ENCODE peak calls at places on chromosomes 12 and 14, in eight cellular contexts. C is hepatocyte, P is HFF-Myc, L is mesothelial cell of epicardium, Y is fibroblast of lung, W is Caco-2, X is MCF 10A, V is astrocyte of the spinal cord. J is an unnamed sample.

GRCh38 chr14:95440951-95441350 is 75.5 kb downstream of the SYNE3 start:
- DNase-seq in C (no peak), P (no peak), L (no peak), Y (no peak), W (no peak), X (no peak), V (no peak), J (peak)

GRCh38 chr14:94764573-94764972 is 5.3 kb downstream of the GSC start:
- DNase-seq in C (no peak), P (no peak), L (no peak), Y (no peak), W (no peak), X (no peak), V (no peak), J (no peak)

GRCh38 chr14:68704736-68705720 is 87.8 kb downstream of the ZFP36L1 start:
- DNase-seq in C (no peak), P (no peak), L (no peak), Y (no peak), W (no peak), X (peak), V (no peak), J (no peak)

GRCh38 chr12:27148373-27148772 is 66.0 kb upstream of the C12orf71 start:
- DNase-seq in C (no peak), P (no peak), L (no peak), Y (no peak), W (no peak), X (no peak), V (no peak), J (no peak)

GRCh38 chr12:2179953-2180736 is 127.4 kb downstream of the CACNA1C start:
- DNase-seq in C (peak), P (peak), L (no peak), Y (peak), W (no peak), X (peak), V (peak), J (peak)

GRCh38 chr12:48004039-48004940 is at the start of gene COL2A1:
- DNase-seq in C (peak), P (no peak), L (no peak), Y (peak), W (peak), X (no peak), V (peak), J (no peak)

GRCh38 chr12:130969223-130969622 is 15.5 kb downstream of the ADGRD1 start:
- DNase-seq in C (no peak), P (no peak), L (no peak), Y (no peak), W (no peak), X (no peak), V (no peak), J (no peak)

GRCh38 chr12:11496157-11496851 is 100.9 kb upstream of the PRB2 start:
- DNase-seq in C (no peak), P (no peak), L (no peak), Y (no peak), W (no peak), X (no peak), V (no peak), J (no peak)

GRCh38 chr14:52312872-52313492 is 1.1 kb upstream of the PTGER2 start:
- DNase-seq in C (peak), P (no peak), L (no peak), Y (peak), W (no peak), X (no peak), V (no peak), J (no peak)

GRCh38 chr12:52168019-52168717 is 23.6 kb downstream of the KRT80 start:
- DNase-seq in C (peak), P (no peak), L (no peak), Y (peak), W (peak), X (peak), V (peak), J (no peak)

GRCh38 chr14:91980157-91980556 is 32.7 kb upstream of the FBLN5 start:
- DNase-seq in C (peak), P (peak), L (no peak), Y (peak), W (no peak), X (peak), V (peak), J (peak)

GRCh38 chr14:20476795-20477194 is 7.6 kb downstream of the PNP start:
- DNase-seq in C (no peak), P (no peak), L (no peak), Y (no peak), W (no peak), X (no peak), V (no peak), J (no peak)

GRCh38 chr12:1835178-1836131 is 15.1 kb downstream of the LRTM2 start:
- DNase-seq in C (no peak), P (no peak), L (no peak), Y (no peak), W (no peak), X (no peak), V (no peak), J (no peak)

GRCh38 chr12:40300490-40300889 is 75.7 kb downstream of the LRRK2 start:
- DNase-seq in C (no peak), P (no peak), L (no peak), Y (no peak), W (no peak), X (peak), V (no peak), J (no peak)

GRCh38 chr14:31084385-31084784 is 58.2 kb upstream of the STRN3 start:
- DNase-seq in C (no peak), P (no peak), L (no peak), Y (no peak), W (peak), X (no peak), V (no peak), J (no peak)

GRCh38 chr12:132886529-132887477 is 602 bp downstream of the CHFR start:
- DNase-seq in C (peak), P (no peak), L (peak), Y (peak), W (peak), X (no peak), V (peak), J (no peak)

GRCh38 chr14:71472281-71472960 is 459.8 kb upstream of the RGS6 start:
- DNase-seq in C (no peak), P (no peak), L (no peak), Y (peak), W (no peak), X (no peak), V (no peak), J (peak)

GRCh38 chr14:56488306-56488705 is 91.3 kb upstream of the TMEM260 start:
- DNase-seq in C (no peak), P (no peak), L (no peak), Y (no peak), W (no peak), X (no peak), V (no peak), J (no peak)

GRCh38 chr14:97077253-97077653 is 280.1 kb downstream of the VRK1 start:
- DNase-seq in C (peak), P (no peak), L (no peak), Y (no peak), W (no peak), X (peak), V (peak), J (peak)

GRCh38 chr12:24760162-24760561 is 188.7 kb downstream of the BCAT1 start:
- DNase-seq in C (no peak), P (no peak), L (no peak), Y (no peak), W (no peak), X (no peak), V (peak), J (no peak)

GRCh38 chr12:168201-168600 is 45.8 kb downstream of the SLC6A12 start:
- DNase-seq in C (no peak), P (no peak), L (no peak), Y (no peak), W (no peak), X (no peak), V (no peak), J (no peak)

GRCh38 chr12:563250-563781 is 99.9 kb downstream of the NINJ2 start:
- DNase-seq in C (no peak), P (no peak), L (no peak), Y (no peak), W (no peak), X (no peak), V (peak), J (no peak)

GRCh38 chr12:59372971-59373370 is 222.9 kb upstream of the SLC16A7 start:
- DNase-seq in C (peak), P (no peak), L (no peak), Y (peak), W (peak), X (peak), V (peak), J (no peak)

GRCh38 chr12:10031771-10032175 is 1.3 kb downstream of the CLEC9A start:
- DNase-seq in C (no peak), P (peak), L (no peak), Y (peak), W (no peak), X (peak), V (peak), J (peak)

GRCh38 chr14:53192023-53192422 is 38.9 kb upstream of the DDHD1 start:
- DNase-seq in C (no peak), P (no peak), L (no peak), Y (no peak), W (no peak), X (no peak), V (no peak), J (no peak)

GRCh38 chr12:128190614-128191013 is 76.4 kb upstream of the TMEM132C start:
- DNase-seq in C (peak), P (no peak), L (no peak), Y (no peak), W (no peak), X (no peak), V (no peak), J (no peak)

GRCh38 chr12:89276860-89277259 is 75.4 kb downstream of the DUSP6 start:
- DNase-seq in C (no peak), P (no peak), L (no peak), Y (no peak), W (no peak), X (no peak), V (no peak), J (no peak)

GRCh38 chr14:22798528-22798927 is 16.7 kb downstream of the SLC7A7 start:
- DNase-seq in C (no peak), P (no peak), L (no peak), Y (no peak), W (no peak), X (no peak), V (no peak), J (no peak)

GRCh38 chr12:11762723-11763326 is 113.4 kb downstream of the ETV6 start:
- DNase-seq in C (no peak), P (no peak), L (no peak), Y (no peak), W (no peak), X (no peak), V (no peak), J (no peak)

GRCh38 chr14:61184117-61184516 is 97.0 kb downstream of the TMEM30B start:
- DNase-seq in C (no peak), P (peak), L (no peak), Y (peak), W (no peak), X (peak), V (peak), J (peak)

GRCh38 chr12:88628856-88629509 is 48.7 kb upstream of the KITLG start:
- DNase-seq in C (peak), P (peak), L (no peak), Y (no peak), W (no peak), X (no peak), V (no peak), J (no peak)

GRCh38 chr12:121799842-121800693 is 3.7 kb upstream of the SETD1B start:
- DNase-seq in C (peak), P (no peak), L (no peak), Y (peak), W (peak), X (peak), V (peak), J (peak)

GRCh38 chr12:115507951-115508722 is 769.4 kb downstream of the MED13L start:
- DNase-seq in C (no peak), P (no peak), L (no peak), Y (no peak), W (no peak), X (no peak), V (no peak), J (no peak)

GRCh38 chr12:44581642-44582242 is 294.4 kb downstream of the NELL2 start:
- DNase-seq in C (no peak), P (no peak), L (no peak), Y (no peak), W (no peak), X (no peak), V (no peak), J (no peak)

GRCh38 chr12:109949089-109949488 is 47.1 kb downstream of the GIT2 start:
- DNase-seq in C (peak), P (no peak), L (no peak), Y (peak), W (no peak), X (no peak), V (peak), J (peak)

DNA sequence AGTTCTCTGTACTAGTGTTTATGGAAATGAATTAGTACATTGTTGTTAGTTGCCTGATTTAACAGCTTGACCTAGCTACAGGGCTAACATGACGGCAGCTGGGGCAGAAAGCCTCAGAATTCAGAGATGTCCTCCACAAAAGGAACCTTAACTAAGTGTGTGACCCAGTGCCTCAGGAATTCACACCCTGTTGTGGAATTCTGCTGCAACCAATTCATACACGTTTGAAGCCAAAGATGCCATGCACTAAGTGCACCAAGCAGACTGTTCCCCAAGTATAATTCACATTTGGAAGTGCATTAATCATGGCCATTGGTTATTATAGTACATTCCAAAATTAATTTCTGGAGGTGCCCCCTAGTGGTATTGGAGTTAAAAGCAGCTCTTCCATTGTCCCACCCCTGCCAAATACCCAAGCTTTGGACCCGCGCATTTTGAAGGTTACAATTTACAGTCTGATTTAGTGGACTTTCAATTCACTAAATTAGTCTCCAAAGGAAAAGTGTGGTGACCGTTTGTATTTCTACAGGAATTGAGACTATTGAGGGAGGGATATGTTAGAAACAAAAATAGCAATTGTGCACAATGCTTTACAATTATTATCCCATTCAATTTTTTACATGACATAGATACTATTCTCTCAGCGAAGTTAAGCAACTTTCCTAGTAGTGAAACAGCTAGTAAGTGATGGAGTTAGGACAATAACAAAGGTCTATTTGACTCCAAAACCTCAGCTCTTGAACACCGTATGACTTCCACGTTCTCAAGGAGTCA is 85.9 kb downstream of the PAX9 start:
- DNase-seq in C (no peak), P (no peak), L (no peak), Y (no peak), W (peak), X (peak), V (no peak), J (peak)
- TF ChIP-seq CTCF in C (peak), P (peak), L (peak), Y (peak), W (peak), X (peak), V (peak), J (peak)

GRCh38 chr12:98198261-98198982 is 317.0 kb upstream of the TMPO start:
- DNase-seq in C (no peak), P (no peak), L (no peak), Y (no peak), W (no peak), X (peak), V (peak), J (no peak)
- TF ChIP-seq CTCF in C (no peak), P (no peak), L (no peak), Y (no peak), W (no peak), X (no peak), V (no peak), J (no peak)

DNA sequence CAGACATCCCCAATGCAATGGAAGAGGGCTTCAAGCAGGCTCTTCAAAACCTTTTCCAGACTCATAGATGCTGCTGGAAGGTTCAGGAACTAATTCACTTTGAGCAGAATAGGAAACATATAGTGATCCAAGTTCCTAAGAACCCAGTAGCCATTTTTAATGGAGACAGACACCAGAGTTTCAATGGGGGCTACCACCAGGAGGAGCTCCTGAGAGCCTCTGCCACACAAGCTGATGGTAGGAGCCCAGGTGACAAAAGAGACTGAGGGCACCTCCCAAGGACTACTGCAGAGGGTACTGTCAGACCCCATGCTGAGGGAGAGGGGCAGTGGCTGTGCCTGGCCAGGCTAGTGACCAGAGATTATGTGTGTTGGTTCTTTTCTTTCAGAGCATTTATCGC is 45.9 kb downstream of the IFNG start:
- DNase-seq in C (no peak), P (no peak), L (no peak), Y (no peak), W (peak), X (peak), V (no peak), J (no peak)
- TF ChIP-seq CTCF in C (no peak), P (peak), L (peak), Y (no peak), W (no peak), X (no peak), V (peak), J (peak)

GRCh38 chr12:102543494-102543893 is 63.1 kb upstream of the IGF1 start:
- DNase-seq in C (no peak), P (no peak), L (no peak), Y (no peak), W (no peak), X (no peak), V (no peak), J (peak)
- TF ChIP-seq CTCF in C (no peak), P (peak), L (no peak), Y (no peak), W (peak), X (no peak), V (no peak), J (peak)

GRCh38 chr12:120581998-120582397 is 796 bp upstream of the POP5 start:
- DNase-seq in C (no peak), P (no peak), L (no peak), Y (no peak), W (no peak), X (no peak), V (no peak), J (no peak)

GRCh38 chr12:120583478-120584030 is 2.4 kb upstream of the POP5 start:
- DNase-seq in C (peak), P (peak), L (peak), Y (peak), W (peak), X (peak), V (peak), J (peak)

GRCh38 chr12:120584343-120585149 is 3.3 kb upstream of the POP5 start:
- DNase-seq in C (peak), P (no peak), L (peak), Y (no peak), W (peak), X (peak), V (no peak), J (no peak)

GRCh38 chr12:120579179-120579578 is 2.0 kb downstream of the POP5 start:
- DNase-seq in C (no peak), P (no peak), L (no peak), Y (no peak), W (no peak), X (no peak), V (no peak), J (no peak)

DNA sequence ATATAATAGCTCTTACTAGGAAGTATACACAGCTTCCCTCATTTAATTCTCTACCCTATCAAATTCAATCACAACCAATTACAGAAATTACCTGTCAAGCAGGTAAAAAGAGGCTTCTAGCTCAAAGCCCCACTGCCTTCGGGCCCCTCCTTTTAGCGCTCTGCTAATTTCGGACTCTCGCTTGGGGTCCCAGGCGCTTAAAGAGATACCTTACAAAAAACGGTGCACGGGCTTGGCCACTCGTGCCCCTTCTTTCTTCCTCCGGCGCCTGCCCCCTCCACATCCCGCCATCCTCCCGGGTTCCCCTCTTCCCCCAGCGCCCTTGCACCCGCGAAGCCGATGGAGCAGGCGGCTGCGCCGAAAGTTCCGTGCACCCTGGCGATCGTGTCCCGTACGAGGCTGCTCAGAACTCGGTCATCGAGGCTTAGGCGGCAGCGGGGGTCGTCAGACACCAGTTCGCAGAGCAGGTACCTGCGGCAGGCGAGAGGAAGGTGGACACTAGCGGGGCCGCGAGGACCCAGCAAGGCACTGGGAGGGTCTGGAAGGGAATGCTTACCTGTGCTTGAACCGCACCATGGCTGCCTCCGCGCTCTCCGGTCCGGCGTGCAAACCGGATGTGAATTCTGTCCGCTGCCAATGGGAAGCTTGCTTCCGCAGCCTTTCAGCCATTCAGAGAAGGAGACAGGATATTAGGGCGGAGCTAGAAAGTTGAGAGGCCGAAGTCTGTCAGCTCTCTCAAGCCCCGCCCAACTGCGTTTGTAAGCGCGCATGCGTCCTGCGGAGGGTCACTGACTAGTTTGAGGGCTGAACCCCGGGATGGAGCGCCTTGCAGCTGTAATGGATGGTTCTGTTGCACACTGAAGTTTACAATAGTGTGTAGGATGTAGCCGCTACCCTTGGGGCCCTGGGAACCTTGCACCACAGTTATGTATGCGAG is at the start of gene POP5:
- DNase-seq in C (peak), P (peak), L (peak), Y (peak), W (peak), X (peak), V (peak), J (peak)
- TF ChIP-seq CTCF in C (no peak), P (no peak), L (no peak), Y (no peak), W (no peak), X (no peak), V (no peak), J (no peak)

GRCh38 chr14:43894534-43894933 is 612.5 kb downstream of the FSCB start:
- DNase-seq in C (no peak), P (no peak), L (no peak), Y (peak), W (peak), X (no peak), V (no peak), J (no peak)
- TF ChIP-seq CTCF in C (peak), P (peak), L (peak), Y (peak), W (peak), X (peak), V (peak), J (peak)

GRCh38 chr12:6570264-6570887 is 2.3 kb upstream of the NOP2 start:
- DNase-seq in C (peak), P (no peak), L (no peak), Y (peak), W (peak), X (peak), V (peak), J (no peak)
- TF ChIP-seq CTCF in C (peak), P (peak), L (peak), Y (no peak), W (peak), X (peak), V (peak), J (peak)

J was measured in HFFc6.